ENCODE peak calls at places on chromosome 11, in ten cellular contexts. Q is chondrocyte; G is HFF-Myc; R is HTR-8/SVneo; F is stimulated activated CD8-positive, alpha-beta memory T cell treated with anti-CD3 and anti-CD28 coated beads, Interleukin-15, amount 100 ng/mL, for 1 hour; U is stimulated activated naive CD4-positive, alpha-beta T cell; N is B cell; M is stimulated activated CD4-positive, alpha-beta T cell treated with anti-CD3 and anti-CD28 coated beads, Interleukin-12 subunit alpha, Interleukin-12 subunit beta, amount 100 ng/mL, for 4 hours; C is glutamatergic neuron; S is dermis microvascular lymphatic vessel endothelial cell. A is an unnamed sample.

GRCh38 chr11:62004473-62004872 is 37.0 kb upstream of the FTH1 start:
- DNase-seq in Q (no peak), G (peak), R (peak), F (no peak), U (no peak), N (no peak), M (no peak), C (no peak), S (peak), A (peak)

GRCh38 chr11:118180300-118180703 is 3.9 kb upstream of the SCN2B start:
- DNase-seq in Q (no peak), G (no peak), R (peak), F (no peak), U (no peak), N (no peak), M (no peak), C (peak), S (no peak), A (no peak)

GRCh38 chr11:75133976-75134375 is 16.9 kb upstream of the SLCO2B1 start:
- DNase-seq in Q (no peak), G (no peak), R (no peak), F (no peak), U (no peak), N (no peak), M (no peak), C (no peak), S (no peak), A (no peak)

GRCh38 chr11:44199298-44199697 is 103.8 kb downstream of the EXT2 start:
- DNase-seq in Q (no peak), G (no peak), R (no peak), F (no peak), U (no peak), N (no peak), M (no peak), C (no peak), S (no peak), A (no peak)

GRCh38 chr11:46948378-46949131 is 12.0 kb downstream of the CSTPP1 start:
- DNase-seq in Q (no peak), G (peak), R (peak), F (no peak), U (no peak), N (no peak), M (no peak), C (no peak), S (peak), A (peak)

GRCh38 chr11:70159612-70160570 is 43.2 kb upstream of the FADD start:
- DNase-seq in Q (no peak), G (no peak), R (no peak), F (no peak), U (no peak), N (no peak), M (no peak), C (no peak), S (peak), A (no peak)

GRCh38 chr11:36411202-36411640 is 98.9 kb downstream of the TRAF6 start:
- DNase-seq in Q (no peak), G (no peak), R (no peak), F (no peak), U (no peak), N (peak), M (no peak), C (no peak), S (peak), A (no peak)

GRCh38 chr11:87421422-87421821 is 383.7 kb downstream of the TMEM135 start:
- DNase-seq in Q (no peak), G (peak), R (peak), F (no peak), U (no peak), N (peak), M (no peak), C (no peak), S (peak), A (peak)

GRCh38 chr11:27698872-27699241 is 1.4 kb downstream of the BDNF start:
- DNase-seq in Q (no peak), G (peak), R (peak), F (peak), U (peak), N (peak), M (peak), C (peak), S (peak), A (peak)

GRCh38 chr11:45179686-45180085 is 33.2 kb downstream of the PRDM11 start:
- DNase-seq in Q (no peak), G (no peak), R (no peak), F (no peak), U (no peak), N (no peak), M (no peak), C (no peak), S (no peak), A (no peak)